ENCODE peak calls at places on chromosomes 16 and 17, in seven cellular contexts. One of them, this sample, is unnamed. For H3K4me1, the result is how much of the 10 kb centered on the place peaks cover.

GRCh38 chr16:24906199-24906808 is 60.5 kb downstream of the SLC5A11 start:
- DNase-seq in endodermal cell: no peak
- DNase-seq in upper lobe of right lung: no peak
- DNase-seq in A549: peak
- DNase-seq in A673: peak
- DNase-seq in HAP-1: no peak
- DNase-seq in lung: no peak
- DNase-seq in this sample: no peak

GRCh38 chr17:71071837-71072236 is 902.5 kb downstream of the KCNJ2 start:
- DNase-seq in endodermal cell: no peak
- DNase-seq in upper lobe of right lung: no peak
- DNase-seq in A549: peak
- DNase-seq in A673: peak
- DNase-seq in HAP-1: no peak
- DNase-seq in lung: no peak
- DNase-seq in this sample: no peak

GRCh38 chr17:78256705-78257559 is 25.5 kb downstream of the TMEM235 start:
- DNase-seq in endodermal cell: peak
- DNase-seq in upper lobe of right lung: peak
- DNase-seq in A549: no peak
- DNase-seq in A673: no peak
- DNase-seq in HAP-1: no peak
- DNase-seq in lung: no peak
- DNase-seq in this sample: no peak

GRCh38 chr16:11639925-11640899 is 28.0 kb upstream of the SNN start:
- DNase-seq in endodermal cell: peak
- DNase-seq in upper lobe of right lung: peak
- DNase-seq in A549: peak
- DNase-seq in A673: peak
- DNase-seq in HAP-1: no peak
- DNase-seq in lung: peak
- DNase-seq in this sample: no peak

GRCh38 chr17:7015587-7016020 is 3.2 kb downstream of the RNASEK start:
- DNase-seq in endodermal cell: peak
- DNase-seq in upper lobe of right lung: no peak
- DNase-seq in A549: no peak
- DNase-seq in A673: peak
- DNase-seq in HAP-1: no peak
- DNase-seq in lung: no peak
- DNase-seq in this sample: no peak

GRCh38 chr17:2335726-2336214 is 487 bp downstream of the TSR1 start:
- DNase-seq in endodermal cell: peak
- DNase-seq in upper lobe of right lung: no peak
- DNase-seq in A549: no peak
- DNase-seq in A673: no peak
- DNase-seq in HAP-1: peak
- DNase-seq in lung: no peak
- DNase-seq in this sample: no peak

GRCh38 chr17:17324616-17325015 is 21.4 kb downstream of the NT5M start:
- DNase-seq in endodermal cell: peak
- DNase-seq in upper lobe of right lung: no peak
- DNase-seq in A549: no peak
- DNase-seq in A673: no peak
- DNase-seq in HAP-1: no peak
- DNase-seq in lung: no peak
- DNase-seq in this sample: no peak

GRCh38 chr17:21283482-21284318 is 811 bp upstream of the MAP2K3 start:
- DNase-seq in endodermal cell: no peak
- DNase-seq in upper lobe of right lung: no peak
- DNase-seq in A549: no peak
- DNase-seq in A673: no peak
- DNase-seq in HAP-1: no peak
- DNase-seq in lung: no peak
- DNase-seq in this sample: no peak

GRCh38 chr17:79794659-79795511 is 2.0 kb downstream of the CBX8 start:
- DNase-seq in endodermal cell: peak
- DNase-seq in upper lobe of right lung: peak
- DNase-seq in A549: no peak
- DNase-seq in A673: no peak
- DNase-seq in HAP-1: no peak
- DNase-seq in lung: no peak
- DNase-seq in this sample: no peak

GRCh38 chr17:34892864-34893263 is 68.4 kb downstream of the CCT6B start:
- DNase-seq in endodermal cell: peak
- DNase-seq in upper lobe of right lung: no peak
- DNase-seq in A549: peak
- DNase-seq in A673: peak
- DNase-seq in HAP-1: peak
- DNase-seq in lung: no peak
- DNase-seq in this sample: no peak

GRCh38 chr17:57294629-57295501 is 38.5 kb downstream of the MSI2 start:
- DNase-seq in endodermal cell: peak
- DNase-seq in upper lobe of right lung: no peak
- DNase-seq in A549: peak
- DNase-seq in A673: peak
- DNase-seq in HAP-1: peak
- DNase-seq in lung: no peak
- DNase-seq in this sample: no peak

GRCh38 chr16:85687651-85688471 is 893 bp downstream of the GINS2 start:
- DNase-seq in endodermal cell: no peak
- DNase-seq in upper lobe of right lung: no peak
- DNase-seq in A549: no peak
- DNase-seq in A673: no peak
- DNase-seq in HAP-1: peak
- DNase-seq in lung: no peak
- DNase-seq in this sample: no peak

GRCh38 chr17:44345497-44346026 is 460 bp downstream of the GRN start:
- DNase-seq in endodermal cell: peak
- DNase-seq in upper lobe of right lung: no peak
- DNase-seq in A549: peak
- DNase-seq in A673: peak
- DNase-seq in HAP-1: peak
- DNase-seq in lung: peak
- DNase-seq in this sample: no peak
- H3K4me1 ChIP-seq in endodermal cell: under half
- H3K4me1 ChIP-seq in upper lobe of right lung: under half
- H3K4me1 ChIP-seq in A549: under half
- H3K4me1 ChIP-seq in A673: under half
- H3K4me1 ChIP-seq in HAP-1: under half
- H3K4me1 ChIP-seq in lung: under half
- H3K4me1 ChIP-seq in this sample: under half

DNA sequence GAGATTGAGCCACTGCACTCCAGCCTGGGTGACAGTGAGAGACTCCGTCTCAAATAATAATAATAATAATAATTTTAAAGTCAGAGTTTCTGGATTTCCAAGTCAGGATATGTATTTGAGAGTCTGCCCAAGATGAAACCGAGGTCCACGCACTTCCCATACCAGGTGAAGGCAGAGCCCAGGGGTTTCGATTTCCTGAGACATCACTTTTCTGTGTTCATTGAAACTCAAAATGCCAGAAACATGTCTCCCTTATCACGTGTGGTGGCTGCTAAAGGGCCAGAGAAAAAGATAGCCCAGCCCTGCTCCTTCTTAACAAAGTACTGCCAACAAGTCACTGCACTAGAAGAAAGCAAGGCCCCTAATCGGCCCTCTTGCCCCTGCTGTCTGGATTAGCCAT is 9.8 kb upstream of the RNF157 start:
- DNase-seq in endodermal cell: peak
- DNase-seq in upper lobe of right lung: no peak
- DNase-seq in A549: no peak
- DNase-seq in A673: no peak
- DNase-seq in HAP-1: no peak
- DNase-seq in lung: no peak
- DNase-seq in this sample: no peak
- H3K4me3 ChIP-seq in endodermal cell: no peak
- H3K4me3 ChIP-seq in upper lobe of right lung: no peak
- H3K4me3 ChIP-seq in A549: no peak
- H3K4me3 ChIP-seq in A673: no peak
- H3K4me3 ChIP-seq in HAP-1: no peak
- H3K4me3 ChIP-seq in lung: no peak
- H3K4me3 ChIP-seq in this sample: no peak

GRCh38 chr17:49616086-49616485 is 40.4 kb downstream of the NXPH3 start:
- DNase-seq in endodermal cell: no peak
- DNase-seq in upper lobe of right lung: no peak
- DNase-seq in A549: peak
- DNase-seq in A673: no peak
- DNase-seq in HAP-1: no peak
- DNase-seq in lung: no peak
- DNase-seq in this sample: no peak
- H3K4me1 ChIP-seq in endodermal cell: under half
- H3K4me1 ChIP-seq in upper lobe of right lung: under half
- H3K4me1 ChIP-seq in A549: under half
- H3K4me1 ChIP-seq in A673: under half
- H3K4me1 ChIP-seq in HAP-1: under half
- H3K4me1 ChIP-seq in lung: under half
- H3K4me1 ChIP-seq in this sample: under half

DNA sequence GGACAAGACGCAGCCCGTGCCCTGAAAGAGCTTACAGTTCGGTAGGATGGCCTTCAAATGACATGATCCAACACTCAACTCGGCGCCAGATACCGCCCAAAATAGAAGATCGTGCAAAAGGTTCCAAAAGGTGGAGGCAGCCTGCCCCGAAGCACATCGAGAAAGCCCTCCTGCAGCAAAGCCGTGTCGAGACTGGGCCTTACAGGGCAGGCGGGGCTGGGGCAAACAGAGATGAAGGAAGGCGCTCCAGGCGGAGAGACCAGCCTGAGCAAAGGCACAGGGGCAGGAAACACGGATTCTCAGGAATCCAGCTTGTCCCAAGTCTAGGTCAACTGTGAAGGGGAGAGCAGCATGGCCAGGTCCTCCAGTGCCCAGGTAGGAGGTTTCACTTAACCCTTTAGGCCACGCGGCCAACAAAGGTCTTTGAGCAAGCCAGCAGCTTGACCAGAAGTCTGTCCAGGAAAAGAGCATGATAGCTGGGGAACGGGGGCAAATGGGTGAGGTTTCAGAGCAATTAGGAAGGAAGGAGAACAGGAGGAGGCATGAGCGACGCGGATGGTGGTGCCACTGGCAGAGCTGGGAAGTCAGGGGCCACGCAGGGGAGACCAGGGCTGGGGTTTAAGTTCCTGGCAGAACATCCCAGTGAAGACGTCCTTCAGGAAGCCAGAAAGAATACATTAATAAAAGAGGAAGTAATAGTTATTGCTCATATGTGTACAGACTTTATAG is 21.2 kb upstream of the EIF1 start:
- DNase-seq in endodermal cell: no peak
- DNase-seq in upper lobe of right lung: no peak
- DNase-seq in A549: no peak
- DNase-seq in A673: no peak
- DNase-seq in HAP-1: no peak
- DNase-seq in lung: no peak
- DNase-seq in this sample: no peak
- H3K4me3 ChIP-seq in endodermal cell: no peak
- H3K4me3 ChIP-seq in upper lobe of right lung: peak
- H3K4me3 ChIP-seq in A549: no peak
- H3K4me3 ChIP-seq in A673: no peak
- H3K4me3 ChIP-seq in HAP-1: no peak
- H3K4me3 ChIP-seq in lung: no peak
- H3K4me3 ChIP-seq in this sample: no peak

DNA sequence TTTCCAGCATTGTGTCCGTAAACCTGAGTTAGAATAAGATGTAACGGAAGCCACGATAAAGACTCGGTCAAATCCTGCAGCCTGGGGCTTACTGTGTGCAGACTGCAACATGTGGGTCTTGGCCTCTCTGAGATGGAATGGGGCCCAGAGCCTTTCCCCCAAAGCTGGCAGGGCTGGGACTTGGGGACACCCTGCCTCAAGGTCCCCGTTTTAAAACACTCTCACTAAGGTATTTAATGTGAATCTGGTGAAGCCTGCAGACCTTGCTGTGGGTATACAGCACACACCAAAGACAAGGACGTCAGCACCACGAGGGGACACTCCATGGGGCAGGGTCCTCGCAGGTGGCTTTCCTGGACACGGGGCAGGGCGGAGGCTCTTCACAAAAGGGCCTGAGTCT is 2.1 kb downstream of the NDUFAF8 start:
- DNase-seq in endodermal cell: no peak
- DNase-seq in upper lobe of right lung: no peak
- DNase-seq in A549: no peak
- DNase-seq in A673: no peak
- DNase-seq in HAP-1: no peak
- DNase-seq in lung: no peak
- DNase-seq in this sample: no peak
- H3K4me1 ChIP-seq in endodermal cell: under half
- H3K4me1 ChIP-seq in upper lobe of right lung: under half
- H3K4me1 ChIP-seq in A549: under half
- H3K4me1 ChIP-seq in A673: under half
- H3K4me1 ChIP-seq in HAP-1: under half
- H3K4me1 ChIP-seq in lung: under half
- H3K4me1 ChIP-seq in this sample: under half

GRCh38 chr17:74210191-74211140 is 2.9 kb upstream of the TTYH2 start:
- DNase-seq in endodermal cell: peak
- DNase-seq in upper lobe of right lung: peak
- DNase-seq in A549: peak
- DNase-seq in A673: peak
- DNase-seq in HAP-1: peak
- DNase-seq in lung: peak
- DNase-seq in this sample: no peak
- H3K4me3 ChIP-seq in endodermal cell: peak
- H3K4me3 ChIP-seq in upper lobe of right lung: no peak
- H3K4me3 ChIP-seq in A549: no peak
- H3K4me3 ChIP-seq in A673: no peak
- H3K4me3 ChIP-seq in HAP-1: no peak
- H3K4me3 ChIP-seq in lung: no peak
- H3K4me3 ChIP-seq in this sample: no peak

This sample was measured in iPS DF 6.9.